ENCODE peak calls at places on chromosomes 12 and 14, in eight cellular contexts. W is OCI-LY7, G is lung, Q is heart right ventricle, R is fibroblast of lung, J is lower lobe of right lung, N is right atrium auricular region, S is cardiac muscle cell. L is an unnamed sample. For H3K9me3, the result is how much of the 10 kb centered on the place peaks cover.

GRCh38 chr12:122421815-122422737 is at the start of gene CLIP1:
- DNase-seq in W (peak), G (peak), Q (peak), R (peak), J (peak), N (peak), S (peak), L (peak)

GRCh38 chr12:85983601-85984000 is 109.5 kb downstream of the NTS start:
- DNase-seq in W (no peak), G (no peak), Q (no peak), R (no peak), J (no peak), N (no peak), S (no peak), L (no peak)

GRCh38 chr14:82755476-82755875 is 1221.8 kb upstream of the SEL1L start:
- DNase-seq in W (no peak), G (no peak), Q (no peak), R (no peak), J (no peak), N (no peak), S (no peak), L (no peak)

GRCh38 chr12:85504624-85505023 is 224.6 kb downstream of the ALX1 start:
- DNase-seq in W (no peak), G (no peak), Q (no peak), R (no peak), J (no peak), N (no peak), S (no peak), L (no peak)

GRCh38 chr12:112473056-112473455 is 54.3 kb downstream of the PTPN11 start:
- DNase-seq in W (peak), G (no peak), Q (no peak), R (no peak), J (no peak), N (no peak), S (peak), L (no peak)

GRCh38 chr14:51638071-51638944 is 13.4 kb upstream of the FRMD6 start:
- DNase-seq in W (no peak), G (peak), Q (no peak), R (no peak), J (no peak), N (no peak), S (peak), L (no peak)

GRCh38 chr14:101219896-101220703 is 316.6 kb upstream of the RTL1 start:
- DNase-seq in W (no peak), G (no peak), Q (no peak), R (no peak), J (no peak), N (peak), S (no peak), L (no peak)

GRCh38 chr12:15005064-15005463 is 32.2 kb downstream of the PDE6H start:
- DNase-seq in W (no peak), G (no peak), Q (no peak), R (no peak), J (no peak), N (no peak), S (no peak), L (no peak)

GRCh38 chr14:33805593-33805992 is 145.3 kb downstream of the EGLN3 start:
- DNase-seq in W (no peak), G (no peak), Q (no peak), R (no peak), J (no peak), N (no peak), S (no peak), L (no peak)

GRCh38 chr12:30826276-30826675 is 71.5 kb upstream of the CAPRIN2 start:
- DNase-seq in W (no peak), G (no peak), Q (no peak), R (no peak), J (no peak), N (no peak), S (no peak), L (no peak)

GRCh38 chr12:66851134-66851533 is 172.3 kb upstream of the GRIP1 start:
- DNase-seq in W (peak), G (no peak), Q (no peak), R (no peak), J (no peak), N (no peak), S (no peak), L (no peak)

GRCh38 chr12:52977195-52977594 is 28.3 kb downstream of the KRT18 start:
- DNase-seq in W (no peak), G (no peak), Q (no peak), R (no peak), J (no peak), N (no peak), S (no peak), L (no peak)

GRCh38 chr14:75979071-75979571 is 2.7 kb downstream of the TGFB3 start:
- DNase-seq in W (peak), G (no peak), Q (peak), R (peak), J (no peak), N (no peak), S (peak), L (no peak)

GRCh38 chr12:109695961-109696461 is 17.6 kb upstream of the FAM222A start:
- DNase-seq in W (no peak), G (no peak), Q (no peak), R (no peak), J (no peak), N (no peak), S (no peak), L (no peak)

GRCh38 chr14:52043690-52044089 is 25.2 kb downstream of the NID2 start:
- DNase-seq in W (peak), G (no peak), Q (no peak), R (no peak), J (no peak), N (no peak), S (peak), L (no peak)

GRCh38 chr12:80936353-80936641 is 1.4 kb downstream of the LIN7A start:
- DNase-seq in W (no peak), G (no peak), Q (peak), R (no peak), J (no peak), N (no peak), S (no peak), L (no peak)

GRCh38 chr14:56057071-56057865 is 60.9 kb upstream of the PELI2 start:
- DNase-seq in W (no peak), G (no peak), Q (no peak), R (no peak), J (no peak), N (no peak), S (no peak), L (no peak)

GRCh38 chr14:31489680-31490079 is 1.8 kb upstream of the GPR33 start:
- DNase-seq in W (peak), G (no peak), Q (no peak), R (no peak), J (no peak), N (no peak), S (no peak), L (no peak)

GRCh38 chr14:59698793-59699192 is 122.2 kb upstream of the CCDC175 start:
- DNase-seq in W (no peak), G (no peak), Q (no peak), R (peak), J (no peak), N (no peak), S (peak), L (no peak)

GRCh38 chr12:52847335-52848102 is 1.3 kb downstream of the KRT78 start:
- DNase-seq in W (no peak), G (no peak), Q (no peak), R (no peak), J (no peak), N (no peak), S (peak), L (no peak)

GRCh38 chr12:87344699-87345098 is 684.5 kb downstream of the C12orf50 start:
- DNase-seq in W (no peak), G (no peak), Q (no peak), R (peak), J (no peak), N (no peak), S (no peak), L (no peak)

GRCh38 chr12:49587174-49587908 is 18.1 kb downstream of the FAM186B start:
- DNase-seq in W (no peak), G (no peak), Q (no peak), R (no peak), J (no peak), N (no peak), S (no peak), L (no peak)

GRCh38 chr12:107436836-107437235 is 248.8 kb upstream of the PWP1 start:
- DNase-seq in W (no peak), G (no peak), Q (no peak), R (no peak), J (no peak), N (no peak), S (no peak), L (no peak)

GRCh38 chr12:100593490-100593889 is 20.0 kb downstream of the GAS2L3 start:
- DNase-seq in W (no peak), G (no peak), Q (no peak), R (peak), J (no peak), N (no peak), S (peak), L (no peak)

GRCh38 chr12:50201987-50202521 is 34.9 kb upstream of the CERS5 start:
- DNase-seq in W (no peak), G (no peak), Q (no peak), R (peak), J (no peak), N (no peak), S (peak), L (no peak)

GRCh38 chr14:54387328-54387727 is 9.5 kb upstream of the CDKN3 start:
- DNase-seq in W (no peak), G (no peak), Q (no peak), R (no peak), J (no peak), N (no peak), S (no peak), L (no peak)

GRCh38 chr12:26197832-26198231 is 2.5 kb downstream of the SSPN start:
- DNase-seq in W (no peak), G (no peak), Q (no peak), R (no peak), J (no peak), N (no peak), S (no peak), L (no peak)

GRCh38 chr12:132727091-132727794 is 16.6 kb downstream of the PGAM5 start:
- DNase-seq in W (no peak), G (no peak), Q (no peak), R (no peak), J (no peak), N (no peak), S (no peak), L (no peak)

GRCh38 chr12:123767613-123768012 is 5.5 kb downstream of the DNAH10 start:
- DNase-seq in W (no peak), G (no peak), Q (no peak), R (no peak), J (no peak), N (no peak), S (no peak), L (no peak)

GRCh38 chr12:46268349-46268616 is 560 bp downstream of the SLC38A1 start:
- DNase-seq in W (no peak), G (no peak), Q (no peak), R (no peak), J (peak), N (no peak), S (peak), L (peak)

GRCh38 chr14:68955164-68955921 is 23.8 kb downstream of the ACTN1 start:
- DNase-seq in W (no peak), G (no peak), Q (no peak), R (no peak), J (no peak), N (no peak), S (no peak), L (no peak)

GRCh38 chr14:49898485-49898884 is 5.6 kb downstream of the ARF6 start:
- DNase-seq in W (no peak), G (no peak), Q (no peak), R (no peak), J (no peak), N (no peak), S (no peak), L (no peak)
- H3K27ac ChIP-seq in W (no peak), G (no peak), Q (peak), R (no peak), J (peak), N (no peak), S (no peak), L (peak)

GRCh38 chr14:38053684-38054083 is 154.0 kb upstream of the SSTR1 start:
- DNase-seq in W (no peak), G (no peak), Q (no peak), R (no peak), J (no peak), N (no peak), S (no peak), L (no peak)
- H3K9me3 ChIP-seq in W (under half), G (under half), Q (under half), R (under half), J (under half), N (under half), S (under half), L (under half)

GRCh38 chr14:99507860-99508640 is 26.8 kb downstream of the CCNK start:
- DNase-seq in W (no peak), G (peak), Q (no peak), R (no peak), J (no peak), N (no peak), S (no peak), L (no peak)

GRCh38 chr14:99506269-99506668 is 25.1 kb downstream of the CCNK start:
- DNase-seq in W (no peak), G (no peak), Q (no peak), R (no peak), J (no peak), N (no peak), S (no peak), L (no peak)

GRCh38 chr14:99502989-99503421 is 21.8 kb downstream of the CCNK start:
- DNase-seq in W (no peak), G (no peak), Q (no peak), R (no peak), J (no peak), N (no peak), S (no peak), L (no peak)

GRCh38 chr14:99505089-99505488 is 23.9 kb downstream of the CCNK start:
- DNase-seq in W (no peak), G (no peak), Q (no peak), R (no peak), J (no peak), N (no peak), S (no peak), L (no peak)

GRCh38 chr14:99503848-99504453 is 22.7 kb downstream of the CCNK start:
- DNase-seq in W (no peak), G (no peak), Q (no peak), R (no peak), J (no peak), N (no peak), S (no peak), L (no peak)
- TF ChIP-seq CTCF in W (no peak), G (no peak), Q (no peak), R (no peak), J (no peak), N (no peak), S (no peak), L (no peak)

GRCh38 chr12:8612629-8613028 is at the start of gene AICDA:
- DNase-seq in W (peak), G (no peak), Q (no peak), R (no peak), J (no peak), N (no peak), S (no peak), L (no peak)
- H3K27ac ChIP-seq in W (peak), G (no peak), Q (no peak), R (no peak), J (no peak), N (no peak), S (no peak), L (no peak)

GRCh38 chr14:24634158-24634557 is at the start of gene GZMB:
- DNase-seq in W (no peak), G (no peak), Q (no peak), R (no peak), J (no peak), N (no peak), S (no peak), L (no peak)

GRCh38 chr14:24632336-24632735 is 1.7 kb downstream of the GZMB start:
- DNase-seq in W (no peak), G (no peak), Q (no peak), R (no peak), J (no peak), N (no peak), S (no peak), L (no peak)

GRCh38 chr14:24633353-24633752 is 637 bp downstream of the GZMB start:
- DNase-seq in W (no peak), G (no peak), Q (no peak), R (no peak), J (no peak), N (no peak), S (no peak), L (no peak)

GRCh38 chr14:24631749-24632335 is 2.1 kb downstream of the GZMB start:
- DNase-seq in W (no peak), G (no peak), Q (no peak), R (no peak), J (no peak), N (no peak), S (no peak), L (no peak)

GRCh38 chr14:24632761-24633160 is 1.2 kb downstream of the GZMB start:
- DNase-seq in W (no peak), G (no peak), Q (no peak), R (no peak), J (no peak), N (no peak), S (no peak), L (no peak)
- H3K9me3 ChIP-seq in W (under half), G (under half), Q (under half), R (under half), J (under half), N (under half), S (under half), L (under half)

L was measured in CD4-positive, alpha-beta T cell.